ENCODE peak calls at places on chromosomes 4 and X, in eight cellular contexts. T, X, M, G, V, K, C and W are unnamed samples.

GRCh38 chr4:2812985-2813384 is 20.1 kb downstream of the SH3BP2 start:
- DNase-seq in T (no peak), X (no peak), M (no peak), G (no peak), V (no peak), K (no peak), C (no peak), W (no peak)

GRCh38 chr4:108881190-108881589 is 118.3 kb upstream of the ETNPPL start:
- DNase-seq in T (no peak), X (no peak), M (no peak), G (peak), V (peak), K (peak), C (no peak), W (no peak)

GRCh38 chrX:48508400-48509244 is at the start of gene PORCN:
- DNase-seq in T (peak), X (peak), M (peak), G (peak), V (peak), K (no peak), C (peak), W (peak)

GRCh38 chr4:21768349-21769310 is 179.9 kb downstream of the KCNIP4 start:
- DNase-seq in T (no peak), X (no peak), M (peak), G (peak), V (peak), K (no peak), C (peak), W (no peak)

GRCh38 chr4:2745981-2746806 is 9.9 kb downstream of the TNIP2 start:
- DNase-seq in T (peak), X (no peak), M (peak), G (peak), V (no peak), K (no peak), C (peak), W (peak)

GRCh38 chr4:123444298-123444731 is 47.7 kb downstream of the SPRY1 start:
- DNase-seq in T (peak), X (peak), M (peak), G (no peak), V (peak), K (no peak), C (no peak), W (no peak)

GRCh38 chrX:18351774-18352173 is 2.7 kb downstream of the SCML2 start:
- DNase-seq in T (no peak), X (no peak), M (no peak), G (no peak), V (peak), K (no peak), C (no peak), W (no peak)

GRCh38 chrX:103664363-103664762 is 22.1 kb downstream of the MORF4L2 start:
- DNase-seq in T (no peak), X (no peak), M (no peak), G (no peak), V (peak), K (no peak), C (no peak), W (no peak)

GRCh38 chrX:153469811-153470410 is 465 bp downstream of the HAUS7 start:
- DNase-seq in T (peak), X (no peak), M (no peak), G (peak), V (peak), K (no peak), C (no peak), W (no peak)

GRCh38 chr4:11720292-11720691 is 291.6 kb upstream of the HS3ST1 start:
- DNase-seq in T (no peak), X (no peak), M (no peak), G (peak), V (peak), K (no peak), C (peak), W (no peak)

GRCh38 chr4:71186566-71187398 is 152.0 kb upstream of the SLC4A4 start:
- DNase-seq in T (peak), X (peak), M (no peak), G (peak), V (peak), K (no peak), C (peak), W (peak)

GRCh38 chr4:76582817-76583087 is 147.7 kb downstream of the SHROOM3 start:
- DNase-seq in T (no peak), X (no peak), M (no peak), G (no peak), V (no peak), K (no peak), C (no peak), W (no peak)

GRCh38 chrX:102580891-102581290 is 18.4 kb upstream of the ARMCX5 start:
- DNase-seq in T (no peak), X (no peak), M (no peak), G (no peak), V (no peak), K (no peak), C (no peak), W (no peak)

GRCh38 chr4:4860381-4860802 is 927 bp downstream of the MSX1 start:
- DNase-seq in T (no peak), X (no peak), M (no peak), G (no peak), V (no peak), K (no peak), C (no peak), W (no peak)

DNA sequence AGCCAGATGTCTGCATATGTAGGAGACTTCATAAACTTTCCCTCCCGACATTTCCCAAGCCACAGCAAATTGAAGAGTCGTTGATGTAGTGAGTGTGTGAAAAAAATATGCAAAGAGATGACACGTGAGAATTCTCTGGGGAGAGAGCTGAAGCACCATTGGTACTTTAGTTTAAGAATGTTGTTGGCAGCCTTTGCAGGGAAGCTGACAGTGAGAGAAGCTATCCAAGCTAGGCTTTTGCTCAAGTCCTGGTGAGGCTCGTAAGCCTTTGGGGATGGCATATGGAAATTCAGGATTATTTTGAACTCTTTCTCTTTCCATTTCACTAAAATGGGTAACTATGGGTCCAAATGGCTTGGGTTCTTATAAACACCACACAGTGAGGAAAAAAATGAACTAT is 87.5 kb downstream of the GLRA2 start:
- DNase-seq in T (no peak), X (no peak), M (no peak), G (no peak), V (no peak), K (peak), C (no peak), W (no peak)
- TF ChIP-seq CTCF in T (no peak), X (no peak), M (no peak), G (no peak), V (no peak), K (no peak), C (no peak), W (no peak)

DNA sequence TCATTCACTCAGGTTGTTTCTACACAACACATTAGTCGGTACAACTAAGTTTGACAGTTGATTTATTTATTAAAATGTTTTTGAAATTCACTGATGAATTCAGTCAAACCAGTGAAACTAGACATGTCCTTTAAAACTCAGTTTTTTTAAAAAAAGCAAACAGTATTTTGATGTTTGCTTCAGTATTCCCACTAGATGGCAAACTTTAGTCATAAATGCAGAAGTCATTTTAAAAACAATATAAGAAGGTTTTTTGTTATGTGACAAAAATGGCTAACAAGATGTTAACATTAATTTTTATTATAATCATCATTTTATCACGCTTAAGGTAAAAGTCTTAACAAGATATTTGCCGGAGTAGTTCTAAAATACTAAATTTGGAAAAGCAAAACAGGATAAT is 1337.8 kb upstream of the DIAPH2 start:
- DNase-seq in T (no peak), X (no peak), M (no peak), G (peak), V (no peak), K (no peak), C (no peak), W (no peak)
- TF ChIP-seq CTCF in T (no peak), X (peak), M (no peak), G (no peak), V (peak), K (peak), C (no peak), W (no peak)

GRCh38 chr4:151045907-151046306 is 30.8 kb upstream of the LRBA start:
- DNase-seq in T (no peak), X (no peak), M (no peak), G (peak), V (peak), K (no peak), C (peak), W (no peak)
- TF ChIP-seq CTCF in T (no peak), X (peak), M (peak), G (no peak), V (peak), K (no peak), C (no peak), W (no peak)

DNA sequence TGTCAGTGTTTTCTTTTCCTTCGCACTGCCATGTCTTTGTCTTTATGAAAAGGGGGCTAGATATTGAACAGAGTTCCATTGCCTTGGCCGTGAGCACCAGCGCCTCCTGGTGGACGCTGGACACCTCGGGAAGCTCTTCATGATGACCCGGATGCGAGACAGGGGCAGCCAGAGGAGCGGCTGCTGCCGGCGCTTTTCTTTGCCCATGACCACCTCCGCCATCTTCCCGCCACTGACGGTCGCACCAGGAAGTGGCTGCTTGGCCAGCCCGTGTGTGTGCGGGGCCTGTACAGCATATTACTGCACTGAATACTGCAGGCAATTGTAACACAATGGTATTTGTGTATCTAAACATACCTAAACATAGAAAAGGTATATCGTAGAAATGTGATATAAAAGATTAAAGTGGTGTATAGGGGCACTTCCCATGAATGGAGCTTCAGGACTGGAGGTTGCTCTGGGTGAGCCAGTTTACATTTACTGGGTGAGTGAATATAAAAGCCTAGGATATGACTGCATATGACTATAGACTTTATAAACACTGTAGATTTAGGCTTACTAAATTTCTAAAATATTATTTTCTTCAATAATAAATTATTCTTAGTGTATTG is 15.8 kb upstream of the GRIA2 start:
- DNase-seq in T (no peak), X (no peak), M (no peak), G (peak), V (peak), K (no peak), C (peak), W (no peak)
- TF ChIP-seq CTCF in T (no peak), X (peak), M (peak), G (no peak), V (peak), K (peak), C (peak), W (no peak)

DNA sequence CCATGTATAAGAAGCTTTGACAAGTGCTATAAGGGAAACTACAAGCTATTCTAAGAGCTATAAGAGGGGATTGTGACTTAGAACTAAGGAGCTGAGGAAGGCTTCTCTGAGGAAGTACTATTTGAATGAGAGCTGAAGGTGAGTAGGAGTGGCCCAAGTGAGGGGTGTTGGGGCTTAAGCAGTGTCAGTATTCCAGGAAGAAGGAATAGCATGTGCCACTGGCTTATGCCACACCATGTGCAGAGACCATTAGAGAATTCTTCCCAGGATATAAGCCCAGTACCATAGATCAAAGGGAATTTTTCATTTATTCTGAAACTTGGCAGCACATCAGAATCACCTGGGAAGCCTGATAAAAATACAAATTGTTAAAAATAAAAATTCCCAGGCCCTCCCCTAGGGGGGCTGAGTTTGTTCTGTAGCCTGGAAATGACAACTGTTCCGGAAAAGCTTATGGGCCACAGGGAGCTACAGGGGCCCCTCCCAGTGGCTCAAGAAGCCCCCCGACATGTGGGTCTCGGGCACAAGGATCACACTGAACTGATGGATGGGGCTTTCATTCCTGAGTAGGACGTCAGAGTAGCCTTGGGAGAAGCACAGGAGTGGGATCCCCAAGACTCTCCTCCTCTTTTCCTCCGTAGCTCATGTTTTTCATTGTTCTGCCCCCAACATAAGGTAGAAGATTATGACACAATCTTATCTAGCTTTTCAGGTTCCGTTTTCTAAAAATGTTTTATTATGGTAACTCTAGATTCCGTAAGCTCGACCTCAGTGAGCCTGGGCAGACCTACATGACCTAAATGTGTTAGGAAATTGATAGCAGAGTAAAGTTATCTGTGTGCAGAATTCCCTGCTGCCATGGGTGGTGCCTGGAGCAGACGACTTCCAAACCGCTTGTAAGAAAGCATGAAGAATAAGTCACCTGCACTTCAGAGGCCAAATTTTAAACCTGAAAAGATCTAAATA is 119.3 kb downstream of the AFF1 start:
- DNase-seq in T (no peak), X (no peak), M (no peak), G (no peak), V (no peak), K (no peak), C (no peak), W (no peak)
- TF ChIP-seq CTCF in T (no peak), X (no peak), M (no peak), G (no peak), V (no peak), K (no peak), C (no peak), W (no peak)

DNA sequence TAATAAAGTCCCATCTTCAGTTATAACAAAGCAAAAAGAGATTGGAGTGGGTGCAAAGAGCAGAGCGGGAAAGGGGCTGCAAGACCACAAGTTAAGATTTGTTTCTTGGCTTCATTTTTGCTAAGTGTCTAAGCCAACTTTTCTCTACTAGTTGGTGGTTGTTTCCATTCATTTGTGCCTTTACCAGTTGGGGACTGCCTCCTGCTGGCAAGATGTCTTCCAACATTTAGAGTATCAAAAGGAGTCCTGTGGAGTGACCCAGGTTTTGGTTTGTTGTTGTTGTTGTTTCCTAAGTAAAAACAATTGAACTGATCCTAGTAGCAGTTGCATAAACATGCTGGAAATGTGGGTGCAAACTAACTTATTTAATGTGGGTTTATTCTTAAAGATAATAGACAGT is 121.1 kb downstream of the SPATA18 start:
- DNase-seq in T (no peak), X (no peak), M (no peak), G (peak), V (peak), K (no peak), C (no peak), W (no peak)
- TF ChIP-seq CTCF in T (no peak), X (peak), M (peak), G (peak), V (peak), K (peak), C (no peak), W (no peak)